ENCODE peak calls at places on chromosome 12, in four cellular contexts. M is epithelial cell of esophagus, W is MCF 10A, K is mucosa of descending colon. U is an unnamed sample.

GRCh38 chr12:13719986-13720385 is 261.4 kb downstream of the GRIN2B start:
- DNase-seq in M (no peak), W (no peak), K (no peak), U (no peak)

GRCh38 chr12:116539361-116539771 is 19.8 kb upstream of the MAP1LC3B2 start:
- DNase-seq in M (peak; percentile 66), W (peak; percentile 40), K (no peak), U (no peak)

GRCh38 chr12:122726056-122726558 is 4.5 kb downstream of the HCAR1 start:
- DNase-seq in M (peak; percentile 88), W (peak; percentile 69), K (no peak), U (no peak)

GRCh38 chr12:111121840-111122239 is 201.5 kb upstream of the MYL2 start:
- DNase-seq in M (no peak), W (no peak), K (no peak), U (no peak)

GRCh38 chr12:91877022-91877421 is 268.6 kb downstream of the BTG1 start:
- DNase-seq in M (peak; percentile 16), W (no peak), K (peak; percentile 64), U (peak; percentile 19)

GRCh38 chr12:86572455-86572854 is 316.3 kb upstream of the MGAT4C start:
- DNase-seq in M (no peak), W (no peak), K (no peak), U (no peak)

GRCh38 chr12:46701356-46701755 is 124.4 kb downstream of the SLC38A4 start:
- DNase-seq in M (no peak), W (no peak), K (no peak), U (no peak)

GRCh38 chr12:24810378-24810777 is 138.5 kb downstream of the BCAT1 start:
- DNase-seq in M (no peak), W (no peak), K (no peak), U (no peak)

GRCh38 chr12:51424094-51424661 is 453 bp upstream of the SLC4A8 start:
- DNase-seq in M (no peak), W (no peak), K (no peak), U (no peak)

GRCh38 chr12:46386877-46387629 is 14.5 kb upstream of the SLC38A2 start:
- DNase-seq in M (no peak), W (peak; percentile 55), K (peak; percentile 58), U (no peak)

GRCh38 chr12:118035194-118036041 is 18.9 kb downstream of the RFC5 start:
- DNase-seq in M (peak; percentile 20), W (no peak), K (no peak), U (no peak)

GRCh38 chr12:78959556-78959955 is 95.0 kb downstream of the SYT1 start:
- DNase-seq in M (no peak), W (no peak), K (no peak), U (no peak)

GRCh38 chr12:6863586-6864321 is 3.6 kb upstream of the TPI1 start:
- DNase-seq in M (no peak), W (no peak), K (peak; percentile 46), U (no peak)

GRCh38 chr12:105601158-105601557 is 270.7 kb downstream of the C12orf75 start:
- DNase-seq in M (no peak), W (no peak), K (no peak), U (no peak)

GRCh38 chr12:32534698-32535097 is 135.3 kb downstream of the FGD4 start:
- DNase-seq in M (no peak), W (no peak), K (no peak), U (no peak)

GRCh38 chr12:9103050-9103854 is 12.5 kb downstream of the A2M start:
- DNase-seq in M (no peak), W (no peak), K (no peak), U (no peak)

GRCh38 chr12:19236656-19237055 is 107.1 kb downstream of the PLEKHA5 start:
- DNase-seq in M (peak; percentile 67), W (peak; percentile 29), K (no peak), U (peak; percentile 37)

GRCh38 chr12:57734586-57734985 is 4.0 kb downstream of the AGAP2 start:
- DNase-seq in M (peak; percentile 32), W (no peak), K (no peak), U (no peak)

GRCh38 chr12:76555226-76555767 is 4.3 kb downstream of the OSBPL8 start:
- DNase-seq in M (no peak), W (no peak), K (no peak), U (no peak)

GRCh38 chr12:52488736-52489135 is 4.3 kb downstream of the KRT6A start:
- DNase-seq in M (peak; percentile 71), W (no peak), K (no peak), U (no peak)

GRCh38 chr12:121033625-121034349 is 5.3 kb downstream of the OASL start:
- DNase-seq in M (peak; percentile 90), W (peak; percentile 93), K (no peak), U (no peak)

GRCh38 chr12:90757957-90758356 is 197.0 kb downstream of the CCER1 start:
- DNase-seq in M (no peak), W (no peak), K (no peak), U (no peak)

GRCh38 chr12:1939745-1940607 is 21.5 kb upstream of the CACNA2D4 start:
- DNase-seq in M (peak; percentile 79), W (peak; percentile 74), K (peak; percentile 87), U (peak; percentile 90)

GRCh38 chr12:12505544-12506501 is 56.8 kb downstream of the DUSP16 start:
- DNase-seq in M (no peak), W (no peak), K (no peak), U (no peak)

GRCh38 chr12:53995311-53996187 is 4.4 kb upstream of the HOXC9 start:
- DNase-seq in M (no peak), W (no peak), K (peak; percentile 33), U (no peak)

GRCh38 chr12:110640275-110641025 is 26.5 kb downstream of the TCTN1 start:
- DNase-seq in M (no peak), W (no peak), K (no peak), U (no peak)

GRCh38 chr12:111238075-111238734 is 130.7 kb downstream of the PHETA1 start:
- DNase-seq in M (no peak), W (no peak), K (no peak), U (no peak)

GRCh38 chr12:52210186-52210924 is 18.5 kb upstream of the KRT80 start:
- DNase-seq in M (peak; percentile 92), W (peak; percentile 97), K (no peak), U (no peak)

GRCh38 chr12:132357623-132358186 is 28.3 kb upstream of the GALNT9 start:
- DNase-seq in M (no peak), W (no peak), K (peak; percentile 39), U (peak; percentile 29)

GRCh38 chr12:26473291-26473690 is 277.9 kb downstream of the SSPN start:
- DNase-seq in M (peak; percentile 78), W (no peak), K (no peak), U (no peak)

DNA sequence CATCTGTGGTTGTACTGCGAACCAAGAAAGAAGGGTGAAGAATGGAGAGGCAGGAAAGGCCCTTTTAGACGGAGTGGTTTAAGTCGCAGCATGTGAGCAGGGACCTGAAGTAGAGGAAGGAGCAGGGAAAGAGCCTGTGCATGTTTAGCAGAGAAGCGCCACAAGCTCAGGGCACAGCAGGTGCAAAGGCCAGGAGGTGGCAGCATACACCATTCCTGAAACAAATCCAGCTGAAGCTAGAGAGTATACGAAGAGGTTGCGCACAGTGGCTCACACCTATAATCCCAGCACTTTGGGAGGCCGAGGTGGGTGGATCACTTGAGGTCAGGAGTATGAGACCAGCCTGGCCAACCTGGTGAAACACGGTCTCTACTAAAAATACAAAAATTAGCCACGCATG is 49.9 kb downstream of the HELB start:
- DNase-seq in M (peak; percentile 54), W (peak; percentile 41), K (no peak), U (peak; percentile 69)
- TF ChIP-seq CTCF in M (peak; percentile 59), W (peak; percentile 35), K (no peak), U (peak; percentile 34)

GRCh38 chr12:67649165-67650126 is 901 bp downstream of the DYRK2 start:
- DNase-seq in M (no peak), W (peak; percentile 16), K (peak; percentile 73), U (peak; percentile 44)

GRCh38 chr12:67650528-67651379 is 2.2 kb downstream of the DYRK2 start:
- DNase-seq in M (no peak), W (peak; percentile 1), K (peak; percentile 52), U (peak; percentile 22)

GRCh38 chr12:67650127-67650495 is 1.6 kb downstream of the DYRK2 start:
- DNase-seq in M (no peak), W (peak; percentile 7), K (no peak), U (peak; percentile 69)

GRCh38 chr12:67648306-67649164 is at the start of gene DYRK2:
- DNase-seq in M (peak; percentile 80), W (peak; percentile 65), K (peak; percentile 89), U (peak; percentile 89)

GRCh38 chr12:67651380-67651695 is 2.8 kb downstream of the DYRK2 start:
- DNase-seq in M (peak; percentile 17), W (peak; percentile 17), K (no peak), U (no peak)
- TF ChIP-seq CTCF in M (peak; percentile 27), W (peak; percentile 15), K (no peak), U (no peak)

GRCh38 chr12:125773033-125773432 is 707.8 kb downstream of the AACS start:
- DNase-seq in M (peak; percentile 1), W (peak; percentile 63), K (no peak), U (peak; percentile 34)
- TF ChIP-seq CTCF in M (no peak), W (no peak), K (no peak), U (peak; percentile 50)

DNA sequence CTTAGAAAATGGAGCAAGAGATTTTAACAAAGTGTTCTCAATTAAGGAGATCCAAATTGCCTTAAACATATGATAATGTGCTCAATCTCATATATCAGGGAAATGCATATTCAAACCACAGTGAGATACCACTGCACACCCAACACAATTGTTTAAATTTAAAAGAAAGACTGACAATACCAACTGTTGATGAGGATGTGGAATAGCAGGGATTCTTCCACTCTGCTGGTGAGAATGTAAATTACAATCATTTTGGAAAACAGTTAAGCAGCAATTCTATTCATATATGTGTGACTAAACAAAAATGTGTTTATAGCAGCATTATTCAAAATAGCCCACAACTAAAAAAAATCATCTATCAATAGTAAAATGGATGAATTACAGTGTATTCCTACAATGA is 144.2 kb downstream of the KICS2 start:
- DNase-seq in M (peak; percentile 26), W (peak; percentile 28), K (no peak), U (no peak)
- TF ChIP-seq CTCF in M (peak; percentile 51), W (peak; percentile 17), K (no peak), U (peak; percentile 46)

U was measured in glutamatergic neuron.